ENCODE peak calls at places on chromosomes 2 and 18, in four cellular contexts. L, S, U and J are unnamed samples.

GRCh38 chr2:85385746-85386145 is 24.4 kb downstream of the CAPG start:
- DNase-seq in L (no peak), S (no peak), U (no peak), J (no peak)

GRCh38 chr18:39751926-39752325 is 2186.3 kb upstream of the CELF4 start:
- DNase-seq in L (no peak), S (no peak), U (no peak), J (no peak)

GRCh38 chr2:132465917-132466316 is 49.3 kb downstream of the GPR39 start:
- DNase-seq in L (no peak), S (no peak), U (no peak), J (no peak)

GRCh38 chr18:47168509-47168908 is 7.7 kb downstream of the IER3IP1 start:
- DNase-seq in L (no peak), S (no peak), U (no peak), J (no peak)

GRCh38 chr2:67394734-67395133 is 2.4 kb upstream of the ETAA1 start:
- DNase-seq in L (no peak), S (no peak), U (no peak), J (no peak)

GRCh38 chr2:80454628-80455027 is 150.1 kb upstream of the LRRTM1 start:
- DNase-seq in L (no peak), S (no peak), U (no peak), J (no peak)

GRCh38 chr18:48408111-48408726 is 964 bp downstream of the ZBTB7C start:
- DNase-seq in L (no peak), S (peak; percentile 28), U (no peak), J (no peak)

GRCh38 chr2:233974530-233975071 is 57.4 kb downstream of the TRPM8 start:
- DNase-seq in L (peak; percentile 76), S (no peak), U (peak; percentile 13), J (no peak)

GRCh38 chr18:35949090-35949489 is 23.4 kb upstream of the RMP24 start:
- DNase-seq in L (no peak), S (no peak), U (no peak), J (no peak)

GRCh38 chr2:110991951-110992350 is 128.8 kb upstream of the BCL2L11 start:
- DNase-seq in L (no peak), S (no peak), U (no peak), J (no peak)

GRCh38 chr2:10258326-10258725 is 44.4 kb upstream of the HPCAL1 start:
- DNase-seq in L (no peak), S (peak; percentile 6), U (no peak), J (no peak)

GRCh38 chr2:128607981-128608506 is 289.4 kb upstream of the HS6ST1 start:
- DNase-seq in L (no peak), S (no peak), U (no peak), J (no peak)

GRCh38 chr2:120338015-120338414 is 7.9 kb upstream of the INHBB start:
- DNase-seq in L (no peak), S (no peak), U (no peak), J (no peak)

GRCh38 chr18:8080092-8080491 is 513.0 kb downstream of the PTPRM start:
- DNase-seq in L (no peak), S (no peak), U (no peak), J (no peak)

GRCh38 chr2:177625744-177626655 is 233.4 kb downstream of the AGPS start:
- DNase-seq in L (no peak), S (no peak), U (peak; percentile 69), J (no peak)

GRCh38 chr2:106572541-106573148 is 85.5 kb downstream of the CD8B2 start:
- DNase-seq in L (peak; percentile 24), S (peak; percentile 58), U (peak; percentile 18), J (peak; percentile 65)

GRCh38 chr2:31075936-31076590 is 62.2 kb downstream of the GALNT14 start:
- DNase-seq in L (no peak), S (no peak), U (no peak), J (peak; percentile 20)

GRCh38 chr2:12619975-12620374 is 96.8 kb upstream of the TRIB2 start:
- DNase-seq in L (no peak), S (no peak), U (no peak), J (no peak)

GRCh38 chr2:4255491-4255890 is 552.1 kb downstream of the DCDC2C start:
- DNase-seq in L (no peak), S (no peak), U (no peak), J (no peak)

GRCh38 chr2:47486858-47487497 is 84.0 kb downstream of the MSH2 start:
- DNase-seq in L (no peak), S (no peak), U (peak; percentile 20), J (no peak)

GRCh38 chr2:161029321-161029720 is 130.9 kb upstream of the TANK start:
- DNase-seq in L (no peak), S (no peak), U (no peak), J (no peak)

GRCh38 chr18:47619771-47620170 is 310.7 kb downstream of the SMAD2 start:
- DNase-seq in L (no peak), S (no peak), U (no peak), J (no peak)

GRCh38 chr18:23958036-23958435 is 56.5 kb upstream of the TTC39C start:
- DNase-seq in L (no peak), S (no peak), U (no peak), J (no peak)

GRCh38 chr2:41967426-41968181 is 80.2 kb upstream of the PKDCC start:
- DNase-seq in L (no peak), S (no peak), U (no peak), J (no peak)
- TF ChIP-seq JUN in L (no peak), S (no peak), U (no peak), J (no peak)

GRCh38 chr2:886072-887022 is 64.3 kb upstream of the SNTG2 start:
- DNase-seq in L (no peak), S (no peak), U (no peak), J (no peak)
- TF ChIP-seq ATF2 in L (no peak), S (no peak), U (no peak), J (no peak)

DNA sequence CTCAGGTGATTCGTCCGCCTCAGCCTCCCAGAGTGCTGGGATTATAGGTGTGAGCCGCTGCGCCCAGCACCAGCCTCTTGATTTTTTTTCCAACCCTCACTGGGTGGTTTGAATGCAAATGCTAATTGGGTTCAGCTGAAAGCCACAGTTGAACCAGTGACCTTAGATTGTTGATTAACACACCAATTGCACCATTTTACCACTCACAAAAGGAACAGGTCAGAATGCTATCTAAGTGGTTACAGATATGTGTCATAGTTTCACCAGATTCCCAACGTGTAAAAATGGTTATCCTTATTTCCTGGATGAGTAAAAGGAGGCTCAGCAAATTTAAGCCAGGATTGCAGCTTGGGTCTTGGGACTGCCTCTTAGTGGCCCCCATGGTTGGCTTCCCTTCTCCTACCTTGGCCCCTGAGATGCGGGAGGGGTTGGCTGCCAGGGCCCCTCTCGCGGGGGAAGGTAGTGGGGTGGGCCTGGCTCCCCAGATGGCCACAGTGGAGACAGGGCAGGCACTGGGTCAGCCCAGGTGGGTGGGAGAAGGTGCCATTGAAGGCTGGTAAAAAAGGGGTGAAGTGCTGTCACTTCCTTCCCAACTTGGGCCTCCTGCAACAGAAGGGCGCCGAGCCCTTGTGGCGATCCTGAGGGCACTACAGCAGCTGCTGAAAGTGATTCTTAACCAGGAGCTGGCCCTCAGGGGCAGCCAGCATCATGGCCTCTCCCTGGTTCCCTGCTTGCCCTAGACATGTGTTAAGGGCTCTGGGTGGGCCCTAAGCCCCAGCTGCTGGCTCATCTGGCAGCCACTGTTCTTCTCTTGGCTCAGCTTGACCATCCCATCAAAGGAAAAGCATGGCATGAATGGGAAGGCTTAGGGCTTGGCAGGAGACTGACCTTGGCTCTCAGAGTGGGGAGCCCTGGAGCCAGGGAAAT is 165.0 kb upstream of the HAAO start:
- DNase-seq in L (peak; percentile 73), S (no peak), U (no peak), J (no peak)
- TF ChIP-seq JUN in L (no peak), S (no peak), U (no peak), J (no peak)

DNA sequence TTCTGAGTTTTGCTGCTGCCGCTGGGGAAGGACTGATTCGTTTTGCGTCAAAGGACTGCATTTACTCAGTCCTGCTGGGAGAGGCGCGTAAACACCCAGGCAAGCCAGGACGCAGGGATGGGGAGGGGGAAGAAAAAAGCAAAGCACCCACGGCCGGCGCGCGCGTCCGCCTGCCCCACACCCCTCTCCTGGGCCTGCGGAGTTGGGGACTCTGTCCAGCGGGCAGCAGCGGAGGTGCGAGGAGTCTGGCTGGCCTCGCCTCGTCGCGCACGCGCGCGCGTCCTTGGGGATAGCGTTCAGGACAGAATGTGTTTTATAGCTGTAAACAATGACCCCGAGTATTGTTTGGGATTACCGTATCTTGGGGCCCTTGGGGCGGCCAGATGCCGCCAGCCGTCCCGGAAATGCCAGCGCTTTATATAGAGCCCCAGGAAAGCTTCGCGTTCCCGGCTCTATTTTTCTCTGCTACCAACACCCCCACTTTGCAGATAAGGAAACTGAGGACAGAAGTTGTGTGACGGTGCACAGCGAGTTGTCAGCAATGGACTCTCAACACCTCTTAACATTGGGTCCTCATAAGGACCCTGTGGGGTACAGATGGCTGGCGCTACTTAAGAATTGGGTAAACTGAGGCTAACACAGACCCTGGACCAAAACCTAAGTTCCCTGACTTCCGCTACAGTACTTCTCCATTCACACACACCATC is 1.6 kb upstream of the FOSL2 start:
- DNase-seq in L (no peak), S (peak; percentile 51), U (no peak), J (peak; percentile 77)
- TF ChIP-seq ATF2 in L (peak; percentile 15), S (no peak), U (no peak), J (no peak)

GRCh38 chr2:202541137-202541536 is 93.6 kb upstream of the FAM117B start:
- DNase-seq in L (no peak), S (no peak), U (no peak), J (no peak)
- TF ChIP-seq JUN in L (no peak), S (no peak), U (no peak), J (no peak)

DNA sequence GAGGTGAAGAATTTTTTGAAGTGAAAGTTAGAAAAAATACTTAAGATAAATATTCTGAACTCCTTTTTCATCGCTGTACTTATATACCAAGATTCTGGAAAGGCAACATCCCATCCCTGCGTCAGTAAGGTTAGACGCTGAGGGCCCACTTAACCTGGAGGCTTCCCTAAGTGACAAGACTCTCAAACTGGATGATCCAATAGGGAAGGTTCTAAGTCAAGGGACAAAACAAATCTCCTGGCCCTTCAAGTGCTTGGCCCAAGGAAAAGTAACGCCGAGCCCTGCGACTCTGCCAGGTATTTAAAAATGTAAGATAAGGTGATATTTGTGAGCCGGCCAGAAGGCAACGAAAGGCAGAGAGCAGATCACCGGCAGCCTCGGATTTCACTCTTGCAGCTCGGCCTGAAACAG is 1.3 kb downstream of the STK39 start:
- DNase-seq in L (no peak), S (no peak), U (no peak), J (no peak)
- TF ChIP-seq ATF2 in L (no peak), S (no peak), U (no peak), J (no peak)